ENCODE peak calls at places on chromosomes 2 and 18, in eight cellular contexts. T is HepG2, K is tibial nerve, G is SK-N-SH, V is pancreas, U is IMR-90, X is cardiac muscle cell, E is left ventricle myocardium inferior. L is an unnamed sample. For H3K4me1, the result is how much of the 10 kb centered on the place peaks cover.

GRCh38 chr2:85680707-85681353 is 12.8 kb upstream of the SFTPB start:
- DNase-seq in T (no peak), K (no peak), G (no peak), V (no peak), U (no peak), X (no peak), E (no peak), L (no peak)

GRCh38 chr2:174606336-174606735 is 8.7 kb upstream of the WIPF1 start:
- DNase-seq in T (no peak), K (peak), G (peak), V (no peak), U (peak), X (no peak), E (no peak), L (no peak)

GRCh38 chr2:225041871-225042799 is at the start of gene DOCK10:
- DNase-seq in T (no peak), K (no peak), G (peak), V (peak), U (peak), X (peak), E (no peak), L (peak)

GRCh38 chr2:196066794-196067382 is 1.7 kb downstream of the DNAH7 start:
- DNase-seq in T (no peak), K (no peak), G (peak), V (no peak), U (peak), X (peak), E (no peak), L (peak)

GRCh38 chr2:27681844-27682243 is 18.2 kb downstream of the SLC4A1AP start:
- DNase-seq in T (peak), K (no peak), G (no peak), V (no peak), U (peak), X (peak), E (no peak), L (no peak)

GRCh38 chr18:4125246-4125938 is 329.7 kb downstream of the DLGAP1 start:
- DNase-seq in T (no peak), K (peak), G (no peak), V (no peak), U (no peak), X (no peak), E (peak), L (no peak)

GRCh38 chr18:42956287-42956686 is 159.2 kb downstream of the RIT2 start:
- DNase-seq in T (no peak), K (no peak), G (no peak), V (no peak), U (no peak), X (no peak), E (no peak), L (no peak)

GRCh38 chr2:107168141-107168540 is 282.2 kb upstream of the ST6GAL2 start:
- DNase-seq in T (no peak), K (no peak), G (no peak), V (no peak), U (no peak), X (peak), E (no peak), L (no peak)

GRCh38 chr18:58359226-58360019 is 269.5 kb downstream of the ALPK2 start:
- DNase-seq in T (no peak), K (no peak), G (no peak), V (no peak), U (peak), X (no peak), E (no peak), L (no peak)

GRCh38 chr18:13868501-13869271 is 44.7 kb downstream of the MC5R start:
- DNase-seq in T (no peak), K (no peak), G (no peak), V (no peak), U (no peak), X (peak), E (no peak), L (no peak)

GRCh38 chr2:2573658-2574293 is 242.7 kb upstream of the MYT1L start:
- DNase-seq in T (peak), K (no peak), G (peak), V (no peak), U (no peak), X (no peak), E (no peak), L (peak)

GRCh38 chr18:45958027-45958426 is 9.1 kb downstream of the EPG5 start:
- DNase-seq in T (no peak), K (no peak), G (no peak), V (no peak), U (no peak), X (no peak), E (no peak), L (no peak)

GRCh38 chr2:26401739-26402541 is at the start of gene DRC1:
- DNase-seq in T (no peak), K (no peak), G (peak), V (peak), U (peak), X (peak), E (peak), L (no peak)

GRCh38 chr2:197705912-197706838 is 1.0 kb downstream of the MARS2 start:
- DNase-seq in T (peak), K (no peak), G (peak), V (no peak), U (peak), X (no peak), E (peak), L (peak)

GRCh38 chr18:741931-742512 is 29.6 kb upstream of the ENOSF1 start:
- DNase-seq in T (peak), K (no peak), G (peak), V (no peak), U (peak), X (peak), E (no peak), L (peak)

GRCh38 chr2:190315273-190315672 is 4.4 kb downstream of the HIBCH start:
- DNase-seq in T (no peak), K (no peak), G (no peak), V (no peak), U (no peak), X (no peak), E (no peak), L (no peak)

GRCh38 chr2:145741161-145741560 is 1221.2 kb upstream of the ZEB2 start:
- DNase-seq in T (no peak), K (no peak), G (no peak), V (no peak), U (no peak), X (no peak), E (no peak), L (no peak)

GRCh38 chr2:31940920-31941319 is 69.9 kb downstream of the MEMO1 start:
- DNase-seq in T (no peak), K (no peak), G (no peak), V (no peak), U (no peak), X (no peak), E (no peak), L (no peak)

GRCh38 chr2:31932589-31932988 is 78.2 kb downstream of the MEMO1 start:
- DNase-seq in T (no peak), K (no peak), G (no peak), V (no peak), U (no peak), X (no peak), E (no peak), L (no peak)

GRCh38 chr2:31935370-31935769 is 75.4 kb downstream of the MEMO1 start:
- DNase-seq in T (no peak), K (no peak), G (no peak), V (no peak), U (no peak), X (no peak), E (no peak), L (no peak)

GRCh38 chr2:31931916-31932315 is 78.9 kb downstream of the MEMO1 start:
- DNase-seq in T (no peak), K (no peak), G (no peak), V (no peak), U (peak), X (no peak), E (no peak), L (no peak)

DNA sequence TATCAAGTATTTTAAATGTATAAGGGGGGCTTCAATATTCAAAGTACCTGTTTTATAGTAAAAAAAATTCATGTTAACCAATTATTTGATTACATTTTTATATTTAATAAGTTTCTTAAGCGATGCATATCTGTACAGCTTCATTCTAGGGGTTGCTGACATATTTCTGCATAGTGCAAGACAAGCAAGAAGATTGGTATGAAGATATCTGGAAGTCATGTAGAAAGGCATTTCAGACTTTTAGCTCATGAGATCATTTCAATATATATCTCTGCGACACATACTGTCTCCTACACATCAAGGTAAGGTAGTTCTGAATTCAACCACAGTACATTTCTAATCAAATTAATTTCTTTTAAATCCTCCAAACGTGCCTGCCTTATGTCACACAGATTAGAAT is 73.1 kb downstream of the MEMO1 start:
- DNase-seq in T (no peak), K (no peak), G (no peak), V (no peak), U (peak), X (no peak), E (no peak), L (no peak)
- H3K4me1 ChIP-seq in T (under half), K (under half), G (under half), V (under half), U (under half), X (under half), E (under half), L (under half)

GRCh38 chr2:177322801-177323261 is 58.3 kb upstream of the NFE2L2 start:
- DNase-seq in T (no peak), K (no peak), G (no peak), V (no peak), U (no peak), X (no peak), E (no peak), L (no peak)
- TF ChIP-seq CTCF in T (no peak), K (no peak), G (no peak), V (no peak), U (no peak), X (no peak), E (no peak), L (no peak)

GRCh38 chr18:2148823-2149222 is 422.5 kb downstream of the METTL4 start:
- DNase-seq in T (no peak), K (no peak), G (no peak), V (no peak), U (no peak), X (no peak), E (no peak), L (no peak)

GRCh38 chr18:2146754-2147153 is 424.6 kb downstream of the METTL4 start:
- DNase-seq in T (no peak), K (no peak), G (no peak), V (no peak), U (no peak), X (no peak), E (no peak), L (no peak)

GRCh38 chr18:2146092-2146491 is 425.2 kb downstream of the METTL4 start:
- DNase-seq in T (no peak), K (no peak), G (no peak), V (no peak), U (no peak), X (no peak), E (no peak), L (no peak)

GRCh38 chr18:2147866-2148265 is 423.4 kb downstream of the METTL4 start:
- DNase-seq in T (no peak), K (peak), G (no peak), V (no peak), U (no peak), X (no peak), E (peak), L (no peak)

GRCh38 chr18:2147424-2147823 is 423.9 kb downstream of the METTL4 start:
- DNase-seq in T (no peak), K (no peak), G (no peak), V (no peak), U (no peak), X (no peak), E (no peak), L (no peak)
- H3K4me1 ChIP-seq in T (under half), K (under half), G (under half), V (under half), U (under half), X (under half), E (under half), L (under half)

DNA sequence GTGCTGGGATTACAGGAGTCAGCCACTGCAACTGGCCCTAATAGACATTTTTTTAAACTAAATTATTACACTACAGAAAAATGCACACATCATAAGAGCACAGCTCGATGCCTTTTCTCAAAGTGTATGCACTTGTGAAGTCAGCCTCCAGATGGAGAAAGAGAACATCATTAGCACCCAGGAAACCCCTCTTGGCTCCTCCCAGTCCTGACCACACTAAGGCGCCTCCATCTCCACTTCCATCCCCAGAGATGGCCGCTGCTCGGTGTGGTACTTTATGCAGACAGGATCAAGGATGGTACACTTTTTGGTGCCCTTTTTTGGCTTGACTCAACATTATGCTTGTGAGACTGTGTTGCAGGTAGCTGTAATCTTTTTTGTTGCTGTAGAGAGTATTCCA is 34.8 kb downstream of the RRM2 start:
- DNase-seq in T (no peak), K (no peak), G (peak), V (no peak), U (no peak), X (no peak), E (no peak), L (no peak)
- TF ChIP-seq CTCF in T (no peak), K (no peak), G (peak), V (no peak), U (peak), X (no peak), E (no peak), L (no peak)

GRCh38 chr2:10794891-10795290 is 17.7 kb downstream of the PDIA6 start:
- DNase-seq in T (no peak), K (no peak), G (no peak), V (no peak), U (no peak), X (no peak), E (no peak), L (no peak)
- H3K4me1 ChIP-seq in T (under half), K (under half), G (under half), V (under half), U (under half), X (under half), E (under half), L (under half)

L was measured in OCI-LY7.